ENCODE peak calls at places on chromosomes 13 and 19, in five cellular contexts. M is GM23338, T is DMS79, C is retina, N is AG09319. R is an unnamed sample.

GRCh38 chr13:23427342-23428182 is 5.9 kb downstream of the SACS start:
- DNase-seq in M (no peak), T (no peak), C (no peak), N (peak; percentile 59), R (peak; percentile 67)

GRCh38 chr19:47663435-47663910 is 49.7 kb upstream of the EHD2 start:
- DNase-seq in M (no peak), T (no peak), C (no peak), N (peak; percentile 83), R (peak; percentile 29)

GRCh38 chr13:114113961-114114360 is 18.5 kb downstream of the RASA3 start:
- DNase-seq in M (no peak), T (no peak), C (no peak), N (no peak), R (no peak)

GRCh38 chr19:38216785-38217746 is 7.0 kb downstream of the DPF1 start:
- DNase-seq in M (peak; percentile 55), T (no peak), C (peak; percentile 25), N (no peak), R (no peak)

GRCh38 chr13:109416001-109416400 is 370.4 kb downstream of the IRS2 start:
- DNase-seq in M (peak; percentile 1), T (no peak), C (no peak), N (no peak), R (no peak)

GRCh38 chr19:40691421-40692211 is 1.2 kb upstream of the NUMBL start:
- DNase-seq in M (peak; percentile 71), T (peak; percentile 84), C (peak; percentile 9), N (no peak), R (no peak)

GRCh38 chr13:49262634-49263033 is 14.9 kb downstream of the CDADC1 start:
- DNase-seq in M (no peak), T (no peak), C (no peak), N (no peak), R (no peak)

GRCh38 chr13:48334534-48335127 is 31.1 kb downstream of the RB1 start:
- DNase-seq in M (peak; percentile 45), T (no peak), C (no peak), N (peak; percentile 7), R (peak; percentile 13)

GRCh38 chr13:96020155-96020575 is 33.0 kb downstream of the UGGT2 start:
- DNase-seq in M (peak; percentile 74), T (peak; percentile 15), C (peak; percentile 49), N (peak; percentile 20), R (peak; percentile 51)

GRCh38 chr19:17117250-17117789 is 41.7 kb downstream of the MYO9B start:
- DNase-seq in M (no peak), T (no peak), C (no peak), N (no peak), R (no peak)

GRCh38 chr19:28519950-28520861 is 692.7 kb downstream of the UQCRFS1 start:
- DNase-seq in M (no peak), T (no peak), C (peak; percentile 39), N (no peak), R (no peak)

GRCh38 chr19:33686246-33686645 is 64.5 kb downstream of the CHST8 start:
- DNase-seq in M (no peak), T (no peak), C (no peak), N (no peak), R (no peak)

GRCh38 chr19:16836115-16836905 is 7.1 kb downstream of the SIN3B start:
- DNase-seq in M (peak; percentile 51), T (no peak), C (no peak), N (no peak), R (no peak)

GRCh38 chr19:41882568-41883462 is at the start of gene ARHGEF1:
- DNase-seq in M (peak; percentile 62), T (no peak), C (peak; percentile 44), N (no peak), R (no peak)

GRCh38 chr19:41437944-41438574 is 1.7 kb downstream of the DMAC2 start:
- DNase-seq in M (no peak), T (no peak), C (no peak), N (no peak), R (no peak)

GRCh38 chr19:11737964-11738745 is 591 bp downstream of the ZNF823 start:
- DNase-seq in M (peak; percentile 56), T (peak; percentile 23), C (peak; percentile 80), N (no peak), R (no peak)

GRCh38 chr19:47436712-47437401 is 17.5 kb upstream of the MEIS3 start:
- DNase-seq in M (peak; percentile 93), T (peak; percentile 69), C (peak; percentile 89), N (no peak), R (no peak)

GRCh38 chr19:45569619-45570421 is 14.8 kb downstream of the OPA3 start:
- DNase-seq in M (peak; percentile 88), T (no peak), C (peak; percentile 45), N (no peak), R (no peak)

GRCh38 chr19:54955356-54955755 is 8.0 kb upstream of the NLRP7 start:
- DNase-seq in M (no peak), T (no peak), C (no peak), N (no peak), R (no peak)

GRCh38 chr13:80547885-80548284 is 207.0 kb upstream of the SPRY2 start:
- DNase-seq in M (no peak), T (no peak), C (no peak), N (no peak), R (no peak)

GRCh38 chr13:59710995-59711701 is 452.6 kb downstream of the DIAPH3 start:
- DNase-seq in M (no peak), T (no peak), C (no peak), N (peak; percentile 19), R (no peak)

GRCh38 chr13:42645717-42646116 is 71.8 kb downstream of the TNFSF11 start:
- DNase-seq in M (no peak), T (no peak), C (no peak), N (no peak), R (no peak)

GRCh38 chr19:45972081-45972943 is 1.4 kb downstream of the NOVA2 start:
- DNase-seq in M (no peak), T (no peak), C (peak; percentile 50), N (no peak), R (no peak)

GRCh38 chr19:815775-816499 is 5.8 kb downstream of the PLPPR3 start:
- DNase-seq in M (no peak), T (no peak), C (no peak), N (no peak), R (no peak)

GRCh38 chr19:10006335-10006708 is 4.0 kb downstream of the COL5A3 start:
- DNase-seq in M (no peak), T (no peak), C (no peak), N (no peak), R (no peak)

GRCh38 chr19:17948967-17949930 is 16.4 kb downstream of the CCDC124 start:
- DNase-seq in M (no peak), T (peak; percentile 46), C (peak; percentile 69), N (no peak), R (no peak)

GRCh38 chr19:44808463-44809371 is at the start of gene BCAM:
- DNase-seq in M (peak; percentile 83), T (no peak), C (peak; percentile 74), N (peak; percentile 35), R (no peak)

GRCh38 chr13:24038846-24039330 is 121.6 kb upstream of the SPATA13 start:
- DNase-seq in M (no peak), T (no peak), C (peak; percentile 68), N (peak; percentile 59), R (no peak)

GRCh38 chr13:21399741-21400140 is 59.4 kb downstream of the ZDHHC20 start:
- DNase-seq in M (no peak), T (no peak), C (no peak), N (no peak), R (no peak)

GRCh38 chr13:75220238-75220542 is 261.8 kb downstream of the TBC1D4 start:
- DNase-seq in M (no peak), T (no peak), C (no peak), N (no peak), R (no peak)

GRCh38 chr19:3163230-3163886 is 15.2 kb upstream of the S1PR4 start:
- DNase-seq in M (peak; percentile 91), T (no peak), C (peak; percentile 73), N (no peak), R (no peak)

GRCh38 chr19:48635966-48636858 is 967 bp downstream of the DBP start:
- DNase-seq in M (peak; percentile 48), T (no peak), C (no peak), N (no peak), R (no peak)

GRCh38 chr13:37690361-37690760 is 91.8 kb upstream of the POSTN start:
- DNase-seq in M (no peak), T (no peak), C (no peak), N (no peak), R (no peak)

GRCh38 chr19:2922987-2923386 is 21.8 kb downstream of the ZNF77 start:
- DNase-seq in M (peak; percentile 73), T (peak; percentile 26), C (no peak), N (no peak), R (no peak)

GRCh38 chr13:49295231-49295630 is 47.5 kb downstream of the CDADC1 start:
- DNase-seq in M (no peak), T (no peak), C (no peak), N (no peak), R (no peak)

GRCh38 chr13:50410921-50411712 is 395.9 kb downstream of the KCNRG start:
- DNase-seq in M (no peak), T (no peak), C (no peak), N (no peak), R (no peak)

R was measured in smooth muscle cell of the brain vasculature.